ENCODE peak calls at places on chromosomes 7 and 10, in four cellular contexts. K, A, F and E are unnamed samples.

GRCh38 chr10:62047240-62047897 is 145.9 kb downstream of the ARID5B start:
- DNase-seq in F (peak; percentile 60), A (no peak), K (no peak), E (no peak)

GRCh38 chr7:135673360-135673706 is 11.0 kb downstream of the STMP1 start:
- DNase-seq in A (no peak), F (no peak), K (no peak), E (no peak)

GRCh38 chr10:47020491-47020890 is 109.3 kb downstream of the PTPN20 start:
- DNase-seq in A (no peak), F (no peak), K (peak; percentile 48), E (no peak)

GRCh38 chr7:101874028-101874427 is 56.6 kb downstream of the CUX1 start:
- DNase-seq in F (no peak), K (no peak), A (no peak), E (no peak)

GRCh38 chr7:105448181-105448580 is 59.5 kb upstream of the SRPK2 start:
- DNase-seq in A (no peak), F (peak; percentile 82), K (no peak), E (no peak)

GRCh38 chr10:130696870-130697269 is 560.7 kb downstream of the GLRX3 start:
- DNase-seq in A (no peak), K (no peak), F (no peak), E (no peak)

GRCh38 chr7:151342102-151342646 is 562 bp downstream of the NUB1 start:
- DNase-seq in A (no peak), K (no peak), F (peak; percentile 79), E (no peak)

GRCh38 chr7:32479574-32480200 is 10.5 kb downstream of the LSM5 start:
- DNase-seq in A (no peak), F (peak; percentile 54), K (peak; percentile 29), E (peak; percentile 24)

GRCh38 chr10:128926693-128927092 is 540.3 kb upstream of the MGMT start:
- DNase-seq in K (no peak), F (no peak), A (no peak), E (peak; percentile 56)

GRCh38 chr7:25906760-25907159 is 245.2 kb upstream of the NFE2L3 start:
- DNase-seq in F (no peak), K (no peak), A (no peak), E (no peak)

DNA sequence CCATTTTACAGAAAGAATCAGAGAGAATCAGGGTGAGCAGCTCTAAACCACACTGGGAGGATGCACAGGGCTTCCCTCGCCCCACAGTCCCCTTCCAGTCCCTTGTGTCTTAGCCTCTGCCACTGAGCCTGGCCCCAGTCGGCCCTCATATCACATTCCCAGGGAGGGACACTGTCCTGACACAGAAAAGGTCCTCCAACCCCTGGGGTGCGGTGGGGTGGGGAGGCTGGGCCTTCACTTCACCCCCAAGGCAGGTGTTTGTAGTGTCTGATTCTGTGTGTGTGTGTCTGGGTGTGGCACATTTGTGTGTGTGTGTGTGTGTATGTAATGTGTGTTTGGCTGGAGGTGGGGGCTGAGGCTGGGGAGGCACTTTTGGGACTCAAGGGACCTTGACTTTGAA is 1.8 kb upstream of the KCP start:
- DNase-seq in K (no peak), F (no peak), A (no peak), E (no peak)
- H3K27ac ChIP-seq in K (no peak overlapping the region), F (no peak overlapping the region), A (no peak overlapping the region), E (no peak overlapping the region)

DNA sequence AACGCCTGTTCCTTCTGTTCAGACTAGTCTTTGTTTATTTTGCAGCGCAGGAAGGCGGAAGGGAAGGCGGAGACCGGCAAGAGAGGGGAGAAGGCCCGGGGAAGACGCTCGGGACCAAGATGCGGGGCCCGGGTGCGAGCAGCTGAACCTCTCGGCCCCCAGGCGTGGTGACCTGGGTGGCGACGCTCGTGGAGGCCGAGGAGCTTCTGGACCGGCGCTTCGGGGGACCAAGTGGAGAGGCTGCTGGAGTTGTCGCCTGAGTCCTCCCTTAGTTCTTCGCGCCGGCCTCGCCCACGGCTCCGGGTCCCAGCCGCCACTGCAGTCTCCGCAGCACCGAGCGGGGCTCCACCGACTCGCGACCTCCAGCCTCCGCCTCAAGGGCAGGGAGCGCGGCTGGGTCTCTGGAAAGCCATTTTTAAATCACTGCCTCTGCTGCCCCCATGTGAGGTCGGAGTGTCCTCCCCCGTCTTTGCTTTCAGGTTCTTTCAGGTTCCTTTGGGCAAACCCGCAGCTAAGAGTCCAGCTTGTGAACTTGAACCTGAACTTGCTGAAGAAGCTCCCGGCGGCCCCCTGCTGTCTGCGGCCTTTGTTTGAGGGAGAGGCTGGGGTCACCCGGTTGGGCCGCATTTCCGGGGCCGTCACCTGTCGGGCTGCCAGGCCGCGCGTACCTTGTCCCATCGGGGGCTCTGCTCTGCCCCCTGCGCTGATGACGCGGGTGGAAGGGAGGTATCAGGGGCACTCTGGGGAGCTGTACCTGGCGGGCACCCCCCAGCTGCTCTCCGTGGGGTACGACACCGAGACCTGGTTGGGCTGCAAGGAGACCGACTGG is 136.0 kb downstream of the KIF20B start:
- DNase-seq in F (peak; percentile 33), K (no peak), A (peak; percentile 38), E (peak; percentile 27)
- H3K27me3 ChIP-seq in F (peaks cover 21% of the 10 kb centered on the region), K (no peaks in the 10 kb centered on the region), A (no peaks in the 10 kb centered on the region), E (peaks cover 32% of the 10 kb centered on the region)

GRCh38 chr10:103507235-103508191 is 14.0 kb downstream of the NEURL1 start:
- DNase-seq in K (no peak), A (peak; percentile 67), F (no peak), E (no peak)
- H3K27ac ChIP-seq in K (no peak overlapping the region), A (peak overlapping the region; percentile 46), F (no peak overlapping the region), E (no peak overlapping the region)

GRCh38 chr7:23474098-23474828 is 4.0 kb upstream of the IGF2BP3 start:
- DNase-seq in A (peak; percentile 30), K (peak; percentile 91), F (peak; percentile 93), E (peak; percentile 67)

GRCh38 chr7:23472556-23472955 is 2.3 kb upstream of the IGF2BP3 start:
- DNase-seq in K (no peak), A (no peak), F (no peak), E (no peak)

GRCh38 chr7:23474829-23475578 is 4.7 kb upstream of the IGF2BP3 start:
- DNase-seq in F (no peak), A (no peak), K (peak; percentile 29), E (no peak)

GRCh38 chr7:23472974-23473847 is 2.9 kb upstream of the IGF2BP3 start:
- DNase-seq in A (no peak), K (peak; percentile 15), F (no peak), E (no peak)

GRCh38 chr7:23473848-23474097 is 3.5 kb upstream of the IGF2BP3 start:
- DNase-seq in A (no peak), F (no peak), K (no peak), E (no peak)
- H3K27me3 ChIP-seq in A (peaks cover 61% of the 10 kb centered on the region), F (peaks cover 73% of the 10 kb centered on the region), K (peaks cover 45% of the 10 kb centered on the region), E (peaks cover 59% of the 10 kb centered on the region)

GRCh38 chr7:107943018-107943417 is 52.0 kb downstream of the DLD start:
- DNase-seq in A (no peak), K (no peak), F (no peak), E (no peak)

GRCh38 chr7:107938448-107939250 is 47.7 kb downstream of the DLD start:
- DNase-seq in A (no peak), F (no peak), K (no peak), E (no peak)

GRCh38 chr7:107940146-107940489 is 49.1 kb downstream of the DLD start:
- DNase-seq in K (no peak), A (no peak), F (no peak), E (no peak)

GRCh38 chr7:107939472-107940145 is 48.6 kb downstream of the DLD start:
- DNase-seq in A (no peak), K (no peak), F (no peak), E (peak; percentile 55)

DNA sequence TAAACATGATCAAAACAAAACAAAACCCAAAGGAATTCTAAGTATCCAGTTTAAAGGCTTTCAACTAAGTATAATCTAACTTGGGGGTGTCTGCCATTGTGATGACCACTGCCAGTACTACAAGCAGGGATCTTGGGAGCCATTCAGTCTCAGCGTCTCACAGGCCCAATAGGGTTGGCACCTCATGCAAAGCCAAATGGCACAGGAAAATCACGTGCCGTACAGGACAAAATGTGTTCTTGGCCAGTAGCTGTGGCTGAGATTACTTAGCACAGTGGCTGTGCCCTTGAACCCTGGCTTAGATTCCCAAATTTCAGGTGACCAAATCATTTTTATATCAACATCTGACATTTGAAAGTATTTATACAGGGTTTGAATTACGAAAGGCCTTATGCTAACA is 50.0 kb downstream of the DLD start:
- DNase-seq in K (no peak), F (no peak), A (no peak), E (no peak)
- H3K27ac ChIP-seq in K (no peak overlapping the region), F (no peak overlapping the region), A (no peak overlapping the region), E (peak overlapping the region; percentile 69)

GRCh38 chr10:49608925-49609282 is 1.2 kb upstream of the SLC18A3 start:
- DNase-seq in A (no peak), K (no peak), F (no peak), E (no peak)
- H3K27me3 ChIP-seq in A (no peaks in the 10 kb centered on the region), K (peaks cover 57% of the 10 kb centered on the region), F (peaks cover 11% of the 10 kb centered on the region), E (peaks cover 74% of the 10 kb centered on the region)

GRCh38 chr10:15321431-15322321 is 49.4 kb downstream of the FAM171A1 start:
- DNase-seq in K (no peak), A (no peak), F (no peak), E (peak; percentile 41)
- H3K27ac ChIP-seq in K (no peak overlapping the region), A (no peak overlapping the region), F (no peak overlapping the region), E (peak overlapping the region; percentile 5)